ENCODE peak calls at places on chromosome X, in five cellular contexts. T is left ventricle myocardium inferior, A is HCT116, D is DND-41, E is MM.1S. P is an unnamed sample.

GRCh38 chrX:40172980-40173661 is 75.4 kb upstream of the BCOR start:
- DNase-seq in D (no peak), A (no peak), E (no peak), T (no peak), P (no peak)

GRCh38 chrX:124518888-124519287 is 172.5 kb downstream of the SH2D1A start:
- DNase-seq in D (no peak), E (no peak), A (no peak), T (no peak), P (no peak)

GRCh38 chrX:74613350-74614192 is 853 bp downstream of the RLIM start:
- DNase-seq in T (no peak), A (no peak), D (peak; percentile 15), E (no peak), P (no peak)

GRCh38 chrX:43707812-43708548 is 51.9 kb downstream of the MAOA start:
- DNase-seq in A (no peak), T (peak; percentile 60), E (no peak), D (no peak), P (no peak)

GRCh38 chrX:52420824-52421443 is 52.1 kb downstream of the XAGE2 start:
- DNase-seq in D (no peak), E (no peak), A (no peak), T (no peak), P (no peak)

GRCh38 chrX:138026211-138026610 is 460.3 kb downstream of the ZIC3 start:
- DNase-seq in E (peak; percentile 48), A (no peak), D (no peak), T (no peak), P (no peak)

GRCh38 chrX:131763674-131764073 is 219.8 kb downstream of the OR13H1 start:
- DNase-seq in A (no peak), E (peak; percentile 89), D (no peak), T (no peak), P (peak; percentile 88)

GRCh38 chrX:110318664-110318968 is 731 bp upstream of the AMMECR1 start:
- DNase-seq in E (no peak), D (no peak), A (no peak), T (no peak), P (no peak)

GRCh38 chrX:124151195-124151594 is 181.3 kb upstream of the TEX13D start:
- DNase-seq in E (no peak), T (no peak), D (no peak), A (no peak), P (no peak)

GRCh38 chrX:120575379-120576114 is 14.8 kb upstream of the CUL4B start:
- DNase-seq in D (no peak), E (no peak), T (no peak), A (no peak), P (no peak)

GRCh38 chrX:118989886-118990285 is 15.5 kb downstream of the LONRF3 start:
- DNase-seq in D (no peak), E (no peak), T (no peak), A (no peak), P (no peak)

GRCh38 chrX:136272325-136272724 is 21.1 kb upstream of the MAP7D3 start:
- DNase-seq in T (no peak), A (peak; percentile 7), E (no peak), D (no peak), P (no peak)

GRCh38 chrX:40088299-40088625 is 9.5 kb downstream of the BCOR start:
- DNase-seq in T (no peak), D (no peak), A (no peak), E (no peak), P (no peak)

GRCh38 chrX:79270401-79270800 is 96.7 kb downstream of the ITM2A start:
- DNase-seq in E (peak; percentile 80), A (no peak), D (peak; percentile 80), T (peak; percentile 21), P (peak; percentile 77)

GRCh38 chrX:118824173-118824782 is 654 bp downstream of the ZCCHC12 start:
- DNase-seq in A (no peak), D (no peak), T (no peak), E (no peak), P (no peak)

GRCh38 chrX:109384569-109385174 is 97.2 kb downstream of the GUCY2F start:
- DNase-seq in T (no peak), A (no peak), E (peak; percentile 30), D (no peak), P (no peak)

GRCh38 chrX:154409222-154409871 is at the start of gene DNASE1L1:
- DNase-seq in A (no peak), E (peak; percentile 69), T (peak; percentile 71), D (no peak), P (no peak)

GRCh38 chrX:115449742-115450141 is 111.2 kb upstream of the PLS3 start:
- DNase-seq in E (no peak), A (no peak), T (peak; percentile 53), D (no peak), P (no peak)

GRCh38 chrX:150688911-150689451 is 4.2 kb upstream of the MTMR1 start:
- DNase-seq in D (peak; percentile 50), T (no peak), E (no peak), A (peak; percentile 28), P (no peak)

GRCh38 chrX:40153335-40154221 is 55.8 kb upstream of the BCOR start:
- DNase-seq in A (no peak), T (peak; percentile 49), D (peak; percentile 79), E (peak; percentile 59), P (peak; percentile 44)

GRCh38 chrX:126770179-126770578 is 49.4 kb upstream of the PRR32 start:
- DNase-seq in T (no peak), D (no peak), E (peak; percentile 61), A (no peak), P (no peak)

GRCh38 chrX:107712231-107713204 is 63.1 kb downstream of the TSC22D3 start:
- DNase-seq in E (no peak), T (no peak), D (no peak), A (no peak), P (peak; percentile 75)

GRCh38 chrX:97294016-97294415 is 410.3 kb downstream of the RPA4 start:
- DNase-seq in A (no peak), T (no peak), D (no peak), E (no peak), P (no peak)

GRCh38 chrX:75067931-75068330 is 88.2 kb downstream of the ABCB7 start:
- DNase-seq in E (no peak), T (no peak), D (no peak), A (no peak), P (no peak)

GRCh38 chrX:153494541-153495361 is at the start of gene BGN:
- DNase-seq in D (no peak), T (peak; percentile 57), A (no peak), E (no peak), P (no peak)

GRCh38 chrX:40030205-40030604 is 67.6 kb downstream of the BCOR start:
- DNase-seq in D (no peak), A (no peak), E (no peak), T (no peak), P (no peak)

GRCh38 chrX:43581888-43582539 is 74.1 kb upstream of the MAOA start:
- DNase-seq in D (no peak), A (no peak), E (no peak), T (no peak), P (no peak)

GRCh38 chrX:66675541-66675940 is 36.7 kb upstream of the EDA2R start:
- DNase-seq in A (no peak), T (no peak), D (no peak), E (no peak), P (no peak)

DNA sequence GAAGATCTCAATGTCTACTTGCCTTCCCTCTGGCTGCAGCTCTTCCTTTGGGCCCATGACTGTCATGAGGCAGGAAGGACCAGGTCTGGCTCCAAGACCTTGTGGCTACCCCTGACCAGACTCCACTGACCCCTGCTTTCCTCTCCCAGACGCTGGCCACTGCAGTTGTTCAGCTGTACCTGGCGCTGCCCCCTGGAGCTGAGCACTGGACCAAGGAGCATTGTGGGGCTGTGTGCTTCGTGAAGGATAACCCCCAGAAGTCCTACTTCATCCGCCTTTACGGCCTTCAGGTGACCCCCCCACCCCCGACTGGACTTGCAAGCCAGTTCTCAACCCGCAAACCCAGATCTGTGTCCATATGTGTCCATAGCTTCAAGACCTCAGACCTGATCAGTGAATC is 535 bp downstream of the WAS start:
- DNase-seq in A (no peak), E (no peak), D (no peak), T (no peak), P (no peak)
- H3K27ac ChIP-seq in A (no peak overlapping the region), E (peak overlapping the region; percentile 31), D (peak overlapping the region; percentile 76), T (no peak overlapping the region), P (peak overlapping the region; percentile 69)

GRCh38 chrX:9642270-9642995 is 123.2 kb downstream of the GPR143 start:
- DNase-seq in A (no peak), E (no peak), T (no peak), D (peak; percentile 34), P (no peak)
- H3K4me1 ChIP-seq in A (no peaks in the 10 kb centered on the region), E (no peaks in the 10 kb centered on the region), T (peaks cover 11% of the 10 kb centered on the region), D (peaks cover 20% of the 10 kb centered on the region), P (peaks cover 10% of the 10 kb centered on the region)

GRCh38 chrX:68832516-68833447 is 4.0 kb downstream of the EFNB1 start:
- DNase-seq in A (no peak), D (no peak), E (no peak), T (no peak), P (no peak)

GRCh38 chrX:68832101-68832416 is 3.2 kb downstream of the EFNB1 start:
- DNase-seq in T (peak; percentile 30), E (no peak), A (no peak), D (peak; percentile 24), P (no peak)

GRCh38 chrX:68834371-68835103 is 5.7 kb downstream of the EFNB1 start:
- DNase-seq in T (no peak), E (no peak), A (no peak), D (no peak), P (no peak)

GRCh38 chrX:68833855-68834331 is 5.1 kb downstream of the EFNB1 start:
- DNase-seq in T (no peak), A (no peak), E (no peak), D (no peak), P (no peak)

GRCh38 chrX:68833448-68833805 is 4.6 kb downstream of the EFNB1 start:
- DNase-seq in A (no peak), E (no peak), T (no peak), D (no peak), P (no peak)
- H3K4me3 ChIP-seq in A (no peak overlapping the region), E (no peak overlapping the region), T (peak overlapping the region; percentile 88), D (no peak overlapping the region), P (no peak overlapping the region)

GRCh38 chrX:22378296-22378695 is 105.6 kb downstream of the CBLL2 start:
- DNase-seq in T (no peak), A (no peak), D (no peak), E (no peak), P (no peak)
- H3K27ac ChIP-seq in T (no peak overlapping the region), A (no peak overlapping the region), D (no peak overlapping the region), E (no peak overlapping the region), P (no peak overlapping the region)

GRCh38 chrX:103730147-103730546 is 19.4 kb downstream of the TMEM31 start:
- DNase-seq in A (no peak), E (no peak), T (no peak), D (no peak), P (no peak)
- H3K4me1 ChIP-seq in A (no peaks in the 10 kb centered on the region), E (peaks cover 8% of the 10 kb centered on the region), T (peaks cover 8% of the 10 kb centered on the region), D (no peaks in the 10 kb centered on the region), P (no peaks in the 10 kb centered on the region)

DNA sequence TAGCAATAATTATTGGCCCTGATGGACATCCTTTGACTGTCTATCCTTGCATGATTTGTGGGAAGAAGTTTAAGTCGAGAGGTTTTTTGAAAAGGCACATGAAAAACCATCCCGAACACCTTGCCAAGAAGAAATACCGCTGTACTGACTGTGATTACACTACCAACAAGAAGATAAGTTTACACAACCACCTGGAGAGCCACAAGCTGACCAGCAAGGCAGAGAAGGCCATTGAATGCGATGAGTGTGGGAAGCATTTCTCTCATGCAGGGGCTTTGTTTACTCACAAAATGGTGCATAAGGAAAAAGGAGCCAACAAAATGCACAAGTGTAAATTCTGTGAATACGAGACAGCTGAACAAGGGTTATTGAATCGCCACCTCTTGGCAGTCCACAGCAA is 60.7 kb downstream of the ZFX start:
- DNase-seq in D (no peak), A (no peak), E (no peak), T (no peak), P (no peak)
- H3K4me3 ChIP-seq in D (no peak overlapping the region), A (no peak overlapping the region), E (no peak overlapping the region), T (no peak overlapping the region), P (no peak overlapping the region)